ENCODE peak calls at places on chromosomes 1 and 21, in four cellular contexts. One of them, this sample, is unnamed.

GRCh38 chr1:10777749-10778574 is 18.5 kb downstream of the CASZ1 start:
- DNase-seq in upper lobe of left lung: no peak
- DNase-seq in breast epithelium: no peak
- DNase-seq in endothelial cell of umbilical vein: no peak
- DNase-seq in this sample: no peak

GRCh38 chr1:1259948-1260614 is 13.6 kb upstream of the C1QTNF12 start:
- DNase-seq in breast epithelium: no peak
- DNase-seq in endothelial cell of umbilical vein: no peak
- DNase-seq in upper lobe of left lung: no peak
- DNase-seq in this sample: no peak

GRCh38 chr1:2840036-2840809 is 38.7 kb upstream of the TTC34 start:
- DNase-seq in breast epithelium: no peak
- DNase-seq in endothelial cell of umbilical vein: no peak
- DNase-seq in upper lobe of left lung: no peak
- DNase-seq in this sample: no peak

GRCh38 chr1:118254483-118254882 is 69.5 kb upstream of the SPAG17 start:
- DNase-seq in endothelial cell of umbilical vein: no peak
- DNase-seq in breast epithelium: no peak
- DNase-seq in upper lobe of left lung: no peak
- DNase-seq in this sample: no peak

GRCh38 chr1:235411489-235412486 is 44.6 kb downstream of the TBCE start:
- DNase-seq in upper lobe of left lung: no peak
- DNase-seq in endothelial cell of umbilical vein: no peak
- DNase-seq in breast epithelium: no peak
- DNase-seq in this sample: no peak

GRCh38 chr21:14526816-14527689 is 19.1 kb downstream of the SAMSN1 start:
- DNase-seq in breast epithelium: no peak
- DNase-seq in upper lobe of left lung: no peak
- DNase-seq in endothelial cell of umbilical vein: no peak
- DNase-seq in this sample: no peak

GRCh38 chr1:36349241-36349671 is 25.8 kb upstream of the EVA1B start:
- DNase-seq in endothelial cell of umbilical vein: no peak
- DNase-seq in breast epithelium: no peak
- DNase-seq in upper lobe of left lung: no peak
- DNase-seq in this sample: no peak

GRCh38 chr1:168234846-168235547 is 9.2 kb downstream of the SFT2D2 start:
- DNase-seq in upper lobe of left lung: no peak
- DNase-seq in endothelial cell of umbilical vein: peak; percentile 64
- DNase-seq in breast epithelium: no peak
- DNase-seq in this sample: no peak

GRCh38 chr1:101004666-101005065 is 20.9 kb downstream of the DPH5 start:
- DNase-seq in upper lobe of left lung: no peak
- DNase-seq in endothelial cell of umbilical vein: no peak
- DNase-seq in breast epithelium: no peak
- DNase-seq in this sample: peak; percentile 19

GRCh38 chr1:12556368-12556930 is 61.6 kb downstream of the DHRS3 start:
- DNase-seq in breast epithelium: peak; percentile 86
- DNase-seq in endothelial cell of umbilical vein: no peak
- DNase-seq in upper lobe of left lung: peak; percentile 65
- DNase-seq in this sample: peak; percentile 54

GRCh38 chr1:27473755-27474154 is 16.2 kb downstream of the WASF2 start:
- DNase-seq in endothelial cell of umbilical vein: no peak
- DNase-seq in upper lobe of left lung: no peak
- DNase-seq in breast epithelium: no peak
- DNase-seq in this sample: no peak

GRCh38 chr1:110916669-110917306 is 43.8 kb downstream of the CD53 start:
- DNase-seq in endothelial cell of umbilical vein: peak; percentile 3
- DNase-seq in breast epithelium: no peak
- DNase-seq in upper lobe of left lung: peak; percentile 33
- DNase-seq in this sample: no peak

GRCh38 chr1:37175666-37176215 is 141.4 kb upstream of the GRIK3 start:
- DNase-seq in endothelial cell of umbilical vein: no peak
- DNase-seq in upper lobe of left lung: no peak
- DNase-seq in breast epithelium: no peak
- DNase-seq in this sample: no peak

GRCh38 chr1:24364605-24364974 is 45.4 kb downstream of the GRHL3 start:
- DNase-seq in upper lobe of left lung: no peak
- DNase-seq in endothelial cell of umbilical vein: no peak
- DNase-seq in breast epithelium: no peak
- DNase-seq in this sample: no peak

GRCh38 chr1:225437710-225438437 is 10.0 kb upstream of the LBR start:
- DNase-seq in breast epithelium: no peak
- DNase-seq in endothelial cell of umbilical vein: peak; percentile 63
- DNase-seq in upper lobe of left lung: no peak
- DNase-seq in this sample: no peak

GRCh38 chr1:3029481-3029961 is 8.3 kb downstream of the ACTRT2 start:
- DNase-seq in endothelial cell of umbilical vein: no peak
- DNase-seq in upper lobe of left lung: no peak
- DNase-seq in breast epithelium: no peak
- DNase-seq in this sample: no peak

GRCh38 chr21:17610862-17611261 is 1.8 kb downstream of the BTG3 start:
- DNase-seq in endothelial cell of umbilical vein: no peak
- DNase-seq in upper lobe of left lung: peak; percentile 22
- DNase-seq in breast epithelium: no peak
- DNase-seq in this sample: peak; percentile 21

GRCh38 chr1:192763756-192764155 is 45.1 kb upstream of the RGS2 start:
- DNase-seq in endothelial cell of umbilical vein: no peak
- DNase-seq in breast epithelium: no peak
- DNase-seq in upper lobe of left lung: no peak
- DNase-seq in this sample: no peak

GRCh38 chr1:241622708-241623107 is 17.5 kb downstream of the CHML start:
- DNase-seq in breast epithelium: no peak
- DNase-seq in upper lobe of left lung: no peak
- DNase-seq in endothelial cell of umbilical vein: no peak
- DNase-seq in this sample: no peak

GRCh38 chr1:2082064-2082463 is 31.9 kb downstream of the PRKCZ start:
- DNase-seq in endothelial cell of umbilical vein: no peak
- DNase-seq in upper lobe of left lung: no peak
- DNase-seq in breast epithelium: no peak
- DNase-seq in this sample: peak; percentile 59

GRCh38 chr1:244969355-244970235 is 105.3 kb upstream of the HNRNPU start:
- DNase-seq in breast epithelium: peak; percentile 78
- DNase-seq in endothelial cell of umbilical vein: peak; percentile 97
- DNase-seq in upper lobe of left lung: peak; percentile 73
- DNase-seq in this sample: peak; percentile 63

GRCh38 chr1:69585666-69586065 is 17.9 kb downstream of the LRRC7 start:
- DNase-seq in breast epithelium: no peak
- DNase-seq in endothelial cell of umbilical vein: no peak
- DNase-seq in upper lobe of left lung: no peak
- DNase-seq in this sample: no peak

GRCh38 chr1:119968068-119968492 is 71.8 kb upstream of the ADAM30 start:
- DNase-seq in upper lobe of left lung: peak; percentile 72
- DNase-seq in endothelial cell of umbilical vein: peak; percentile 50
- DNase-seq in breast epithelium: no peak
- DNase-seq in this sample: no peak

GRCh38 chr1:8211620-8212442 is 106.1 kb upstream of the SLC45A1 start:
- DNase-seq in breast epithelium: peak; percentile 82
- DNase-seq in endothelial cell of umbilical vein: peak; percentile 92
- DNase-seq in upper lobe of left lung: peak; percentile 88
- DNase-seq in this sample: no peak

GRCh38 chr1:116717318-116717717 is 36.9 kb upstream of the CD2 start:
- DNase-seq in breast epithelium: no peak
- DNase-seq in endothelial cell of umbilical vein: no peak
- DNase-seq in upper lobe of left lung: no peak
- DNase-seq in this sample: peak; percentile 39

DNA sequence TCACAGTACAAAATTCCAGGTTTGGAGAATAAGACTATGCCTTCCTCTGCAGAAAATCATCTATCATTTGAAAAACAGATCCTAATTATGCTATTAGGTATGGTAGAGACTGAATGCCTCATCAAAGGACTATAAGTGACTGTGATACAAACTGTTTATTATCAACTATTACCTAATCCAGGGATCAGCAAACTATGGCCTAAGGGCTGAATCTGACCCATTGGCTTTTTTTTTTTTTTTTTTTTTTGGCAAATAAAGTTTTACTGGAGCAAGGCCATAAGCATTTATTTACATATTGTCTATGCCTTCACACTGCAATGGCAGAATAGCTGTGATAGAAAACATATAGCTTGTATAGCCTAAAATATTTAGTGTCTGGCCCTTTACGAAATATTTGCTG is 4.7 kb upstream of the ASPM start:
- DNase-seq in endothelial cell of umbilical vein: no peak
- DNase-seq in breast epithelium: no peak
- DNase-seq in upper lobe of left lung: no peak
- DNase-seq in this sample: no peak
- TF ChIP-seq POLR2AphosphoS5 in endothelial cell of umbilical vein: no peak
- TF ChIP-seq POLR2AphosphoS5 in breast epithelium: no peak
- TF ChIP-seq POLR2AphosphoS5 in upper lobe of left lung: no peak
- TF ChIP-seq POLR2AphosphoS5 in this sample: no peak

GRCh38 chr21:25569084-25569483 is 38.2 kb downstream of the MRPL39 start:
- DNase-seq in endothelial cell of umbilical vein: peak; percentile 11
- DNase-seq in breast epithelium: no peak
- DNase-seq in upper lobe of left lung: no peak
- DNase-seq in this sample: no peak

GRCh38 chr21:25566645-25567044 is 40.6 kb downstream of the MRPL39 start:
- DNase-seq in breast epithelium: no peak
- DNase-seq in endothelial cell of umbilical vein: no peak
- DNase-seq in upper lobe of left lung: no peak
- DNase-seq in this sample: no peak

GRCh38 chr21:25565272-25566199 is 41.7 kb downstream of the MRPL39 start:
- DNase-seq in upper lobe of left lung: no peak
- DNase-seq in breast epithelium: no peak
- DNase-seq in endothelial cell of umbilical vein: no peak
- DNase-seq in this sample: no peak

GRCh38 chr21:25568230-25568629 is 39.1 kb downstream of the MRPL39 start:
- DNase-seq in endothelial cell of umbilical vein: peak; percentile 86
- DNase-seq in upper lobe of left lung: peak; percentile 43
- DNase-seq in breast epithelium: no peak
- DNase-seq in this sample: no peak

DNA sequence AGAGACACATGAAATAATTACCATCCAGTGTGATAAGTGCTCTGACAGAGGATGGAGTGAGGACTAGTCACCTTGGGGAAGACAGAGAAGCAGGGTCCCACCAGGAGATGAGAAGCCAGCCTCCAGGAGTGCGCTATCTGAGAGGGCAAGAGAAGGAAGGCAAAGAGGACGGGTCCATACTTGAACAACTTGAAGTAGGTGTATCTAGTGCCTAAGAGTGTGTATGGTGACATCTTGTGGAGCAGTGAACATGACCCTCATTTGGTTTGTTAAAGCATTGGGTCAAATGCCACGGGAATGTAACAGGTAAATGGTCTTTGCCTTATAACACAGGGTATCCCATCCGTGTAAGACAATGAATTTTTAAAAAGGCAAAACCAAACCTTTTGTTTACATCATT is 39.8 kb downstream of the MRPL39 start:
- DNase-seq in upper lobe of left lung: no peak
- DNase-seq in breast epithelium: no peak
- DNase-seq in endothelial cell of umbilical vein: peak; percentile 2
- DNase-seq in this sample: no peak
- TF ChIP-seq POLR2A in upper lobe of left lung: no peak
- TF ChIP-seq POLR2A in breast epithelium: no peak
- TF ChIP-seq POLR2A in endothelial cell of umbilical vein: no peak
- TF ChIP-seq POLR2A in this sample: no peak

GRCh38 chr1:201546093-201546492 is 7.2 kb downstream of the NAV1 start:
- DNase-seq in upper lobe of left lung: no peak
- DNase-seq in breast epithelium: no peak
- DNase-seq in endothelial cell of umbilical vein: no peak
- DNase-seq in this sample: no peak
- TF ChIP-seq CTCF in upper lobe of left lung: no peak
- TF ChIP-seq CTCF in breast epithelium: no peak
- TF ChIP-seq CTCF in endothelial cell of umbilical vein: no peak
- TF ChIP-seq CTCF in this sample: no peak

GRCh38 chr21:28884976-28885852 is 107.5 kb downstream of the LTN1 start:
- DNase-seq in breast epithelium: peak; percentile 72
- DNase-seq in endothelial cell of umbilical vein: peak; percentile 93
- DNase-seq in upper lobe of left lung: peak; percentile 82
- DNase-seq in this sample: peak; percentile 80
- TF ChIP-seq POLR2AphosphoS5 in breast epithelium: peak; percentile 99
- TF ChIP-seq POLR2AphosphoS5 in endothelial cell of umbilical vein: peak; percentile 86
- TF ChIP-seq POLR2AphosphoS5 in upper lobe of left lung: peak; percentile 94
- TF ChIP-seq POLR2AphosphoS5 in this sample: peak; percentile 96

DNA sequence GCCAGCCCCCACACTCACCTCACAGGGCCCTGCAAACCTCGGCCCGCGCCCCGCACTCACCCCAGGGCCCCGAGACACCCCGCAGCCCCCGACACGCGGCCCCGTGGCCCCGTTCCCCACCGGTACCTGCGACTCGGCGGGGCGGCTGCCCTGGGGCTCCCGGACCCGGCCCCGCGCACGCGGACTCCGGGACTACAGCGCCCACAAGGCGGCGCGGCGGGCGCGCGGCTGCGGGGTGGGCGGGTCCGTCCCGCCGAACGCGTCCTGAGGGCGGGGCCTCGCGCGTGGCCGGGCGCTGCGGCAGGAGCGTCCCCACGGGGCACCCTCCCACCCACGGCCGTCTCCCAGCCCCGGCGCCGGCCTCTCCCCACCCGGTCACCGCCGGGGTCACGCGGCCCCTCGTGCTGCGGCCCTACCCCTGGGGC is at the start of gene SLC19A1:
- DNase-seq in endothelial cell of umbilical vein: peak; percentile 32
- DNase-seq in breast epithelium: peak; percentile 24
- DNase-seq in upper lobe of left lung: peak; percentile 77
- DNase-seq in this sample: peak; percentile 49
- TF ChIP-seq POLR2A in endothelial cell of umbilical vein: no peak
- TF ChIP-seq POLR2A in breast epithelium: no peak
- TF ChIP-seq POLR2A in upper lobe of left lung: no peak
- TF ChIP-seq POLR2A in this sample: peak; percentile 18

GRCh38 chr21:45847870-45848269 is 133.7 kb upstream of the COL6A1 start:
- DNase-seq in breast epithelium: no peak
- DNase-seq in endothelial cell of umbilical vein: no peak
- DNase-seq in upper lobe of left lung: no peak
- DNase-seq in this sample: no peak
- TF ChIP-seq CTCF in breast epithelium: no peak
- TF ChIP-seq CTCF in endothelial cell of umbilical vein: no peak
- TF ChIP-seq CTCF in upper lobe of left lung: no peak
- TF ChIP-seq CTCF in this sample: no peak

DNA sequence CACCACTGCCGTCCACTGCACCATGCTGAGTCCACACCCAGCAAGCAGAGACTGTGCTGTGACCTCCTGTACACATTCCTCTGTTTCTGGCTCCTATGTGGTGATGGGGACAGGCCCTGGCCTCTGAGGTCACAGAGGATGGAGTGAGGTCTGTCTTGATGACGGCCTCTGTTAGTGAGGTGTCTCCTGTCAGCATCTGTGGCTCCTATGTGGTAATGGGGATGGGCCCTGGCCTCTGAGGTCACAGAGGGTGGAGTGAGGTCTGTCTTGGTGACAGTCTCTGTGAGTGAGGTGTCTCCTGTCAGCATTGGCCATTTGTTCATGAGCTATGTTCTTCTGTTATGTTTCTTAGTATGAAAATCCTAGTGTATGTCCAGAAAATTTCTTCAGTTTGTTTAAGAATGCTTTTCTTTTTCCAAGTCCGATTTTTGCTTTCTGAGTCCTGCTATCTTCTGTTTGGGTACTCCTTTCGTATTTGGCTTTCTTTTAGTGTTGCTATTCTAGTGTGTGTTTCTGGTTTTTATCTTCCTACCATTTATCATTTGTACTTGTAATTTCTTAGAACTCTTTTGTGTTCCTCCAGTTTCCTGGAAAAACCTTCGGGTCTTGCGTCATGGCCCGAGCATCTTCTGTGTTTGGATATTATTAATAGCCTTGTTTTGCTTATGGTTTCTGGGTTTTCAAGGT is 13.4 kb downstream of the SNAP47 start:
- DNase-seq in breast epithelium: no peak
- DNase-seq in upper lobe of left lung: no peak
- DNase-seq in endothelial cell of umbilical vein: no peak
- DNase-seq in this sample: no peak
- TF ChIP-seq POLR2AphosphoS5 in breast epithelium: peak; percentile 90
- TF ChIP-seq POLR2AphosphoS5 in upper lobe of left lung: no peak
- TF ChIP-seq POLR2AphosphoS5 in endothelial cell of umbilical vein: no peak
- TF ChIP-seq POLR2AphosphoS5 in this sample: no peak

GRCh38 chr1:174764186-174764585 is 235.6 kb upstream of the CACYBP start:
- DNase-seq in upper lobe of left lung: no peak
- DNase-seq in breast epithelium: no peak
- DNase-seq in endothelial cell of umbilical vein: no peak
- DNase-seq in this sample: no peak
- TF ChIP-seq POLR2A in upper lobe of left lung: no peak
- TF ChIP-seq POLR2A in breast epithelium: no peak
- TF ChIP-seq POLR2A in endothelial cell of umbilical vein: no peak
- TF ChIP-seq POLR2A in this sample: no peak

This sample was measured in prostate gland.